ENCODE peak calls at places on chromosomes 4 and X, in seven cellular contexts. One of them, this sample, is unnamed.

GRCh38 chr4:73976716-73977115 is 5.1 kb downstream of the PF4 start:
- DNase-seq in lower leg skin: no peak
- DNase-seq in brain microvascular endothelial cell: peak
- DNase-seq in naive thymus-derived CD4-positive, alpha-beta T cell: no peak
- DNase-seq in right lobe of liver: no peak
- DNase-seq in WERI-Rb-1: no peak
- DNase-seq in head of caudate nucleus: no peak
- DNase-seq in this sample: no peak

GRCh38 chrX:76433219-76433618 is 5.7 kb downstream of the MAGEE1 start:
- DNase-seq in lower leg skin: no peak
- DNase-seq in brain microvascular endothelial cell: no peak
- DNase-seq in naive thymus-derived CD4-positive, alpha-beta T cell: no peak
- DNase-seq in right lobe of liver: no peak
- DNase-seq in WERI-Rb-1: no peak
- DNase-seq in head of caudate nucleus: no peak
- DNase-seq in this sample: no peak

GRCh38 chrX:47061238-47061919 is 16.9 kb upstream of the RGN start:
- DNase-seq in lower leg skin: no peak
- DNase-seq in brain microvascular endothelial cell: no peak
- DNase-seq in naive thymus-derived CD4-positive, alpha-beta T cell: no peak
- DNase-seq in right lobe of liver: no peak
- DNase-seq in WERI-Rb-1: no peak
- DNase-seq in head of caudate nucleus: no peak
- DNase-seq in this sample: no peak

GRCh38 chr4:176579233-176579632 is 213.5 kb downstream of the VEGFC start:
- DNase-seq in lower leg skin: no peak
- DNase-seq in brain microvascular endothelial cell: no peak
- DNase-seq in naive thymus-derived CD4-positive, alpha-beta T cell: no peak
- DNase-seq in right lobe of liver: no peak
- DNase-seq in WERI-Rb-1: no peak
- DNase-seq in head of caudate nucleus: no peak
- DNase-seq in this sample: no peak

GRCh38 chrX:65985922-65986588 is 53.8 kb downstream of the VSIG4 start:
- DNase-seq in lower leg skin: peak
- DNase-seq in brain microvascular endothelial cell: peak
- DNase-seq in naive thymus-derived CD4-positive, alpha-beta T cell: peak
- DNase-seq in right lobe of liver: peak
- DNase-seq in WERI-Rb-1: peak
- DNase-seq in head of caudate nucleus: peak
- DNase-seq in this sample: peak

GRCh38 chr4:68461790-68462189 is 14.5 kb downstream of the TMPRSS11E start:
- DNase-seq in lower leg skin: no peak
- DNase-seq in brain microvascular endothelial cell: no peak
- DNase-seq in naive thymus-derived CD4-positive, alpha-beta T cell: no peak
- DNase-seq in right lobe of liver: no peak
- DNase-seq in WERI-Rb-1: no peak
- DNase-seq in head of caudate nucleus: no peak
- DNase-seq in this sample: no peak

GRCh38 chr4:74536557-74536956 is 91.6 kb downstream of the AREG start:
- DNase-seq in lower leg skin: no peak
- DNase-seq in brain microvascular endothelial cell: no peak
- DNase-seq in naive thymus-derived CD4-positive, alpha-beta T cell: no peak
- DNase-seq in right lobe of liver: no peak
- DNase-seq in WERI-Rb-1: no peak
- DNase-seq in head of caudate nucleus: no peak
- DNase-seq in this sample: no peak

GRCh38 chr4:125541836-125542235 is 227.1 kb downstream of the FAT4 start:
- DNase-seq in lower leg skin: no peak
- DNase-seq in brain microvascular endothelial cell: no peak
- DNase-seq in naive thymus-derived CD4-positive, alpha-beta T cell: no peak
- DNase-seq in right lobe of liver: no peak
- DNase-seq in WERI-Rb-1: no peak
- DNase-seq in head of caudate nucleus: no peak
- DNase-seq in this sample: no peak

GRCh38 chrX:74422576-74423288 is 1.4 kb downstream of the SLC16A2 start:
- DNase-seq in lower leg skin: no peak
- DNase-seq in brain microvascular endothelial cell: peak
- DNase-seq in naive thymus-derived CD4-positive, alpha-beta T cell: no peak
- DNase-seq in right lobe of liver: peak
- DNase-seq in WERI-Rb-1: peak
- DNase-seq in head of caudate nucleus: peak
- DNase-seq in this sample: peak

GRCh38 chr4:94827481-94828110 is 69.8 kb downstream of the BMPR1B start:
- DNase-seq in lower leg skin: no peak
- DNase-seq in brain microvascular endothelial cell: peak
- DNase-seq in naive thymus-derived CD4-positive, alpha-beta T cell: no peak
- DNase-seq in right lobe of liver: no peak
- DNase-seq in WERI-Rb-1: no peak
- DNase-seq in head of caudate nucleus: no peak
- DNase-seq in this sample: no peak

GRCh38 chr4:37392540-37393255 is 148.2 kb downstream of the NWD2 start:
- DNase-seq in lower leg skin: peak
- DNase-seq in brain microvascular endothelial cell: no peak
- DNase-seq in naive thymus-derived CD4-positive, alpha-beta T cell: no peak
- DNase-seq in right lobe of liver: peak
- DNase-seq in WERI-Rb-1: no peak
- DNase-seq in head of caudate nucleus: peak
- DNase-seq in this sample: peak

GRCh38 chrX:110258552-110258951 is 59.3 kb downstream of the AMMECR1 start:
- DNase-seq in lower leg skin: no peak
- DNase-seq in brain microvascular endothelial cell: no peak
- DNase-seq in naive thymus-derived CD4-positive, alpha-beta T cell: no peak
- DNase-seq in right lobe of liver: no peak
- DNase-seq in WERI-Rb-1: no peak
- DNase-seq in head of caudate nucleus: no peak
- DNase-seq in this sample: no peak

GRCh38 chr4:5710065-5710961 is 688 bp upstream of the EVC start:
- DNase-seq in lower leg skin: no peak
- DNase-seq in brain microvascular endothelial cell: peak
- DNase-seq in naive thymus-derived CD4-positive, alpha-beta T cell: no peak
- DNase-seq in right lobe of liver: no peak
- DNase-seq in WERI-Rb-1: peak
- DNase-seq in head of caudate nucleus: no peak
- DNase-seq in this sample: no peak

GRCh38 chr4:24070117-24070516 is 180.3 kb upstream of the PPARGC1A start:
- DNase-seq in lower leg skin: no peak
- DNase-seq in brain microvascular endothelial cell: peak
- DNase-seq in naive thymus-derived CD4-positive, alpha-beta T cell: no peak
- DNase-seq in right lobe of liver: no peak
- DNase-seq in WERI-Rb-1: no peak
- DNase-seq in head of caudate nucleus: no peak
- DNase-seq in this sample: no peak

GRCh38 chr4:133584714-133585113 is 435.6 kb downstream of the PCDH10 start:
- DNase-seq in lower leg skin: no peak
- DNase-seq in brain microvascular endothelial cell: no peak
- DNase-seq in naive thymus-derived CD4-positive, alpha-beta T cell: no peak
- DNase-seq in right lobe of liver: no peak
- DNase-seq in WERI-Rb-1: no peak
- DNase-seq in head of caudate nucleus: no peak
- DNase-seq in this sample: no peak

GRCh38 chrX:150334100-150334499 is 29.0 kb upstream of the MAMLD1 start:
- DNase-seq in lower leg skin: no peak
- DNase-seq in brain microvascular endothelial cell: no peak
- DNase-seq in naive thymus-derived CD4-positive, alpha-beta T cell: no peak
- DNase-seq in right lobe of liver: no peak
- DNase-seq in WERI-Rb-1: no peak
- DNase-seq in head of caudate nucleus: no peak
- DNase-seq in this sample: no peak

GRCh38 chr4:187996502-187997177 is 1.1 kb downstream of the ZFP42 start:
- DNase-seq in lower leg skin: no peak
- DNase-seq in brain microvascular endothelial cell: no peak
- DNase-seq in naive thymus-derived CD4-positive, alpha-beta T cell: no peak
- DNase-seq in right lobe of liver: no peak
- DNase-seq in WERI-Rb-1: no peak
- DNase-seq in head of caudate nucleus: no peak
- DNase-seq in this sample: no peak

GRCh38 chrX:635428-636192 is 5.0 kb downstream of the SHOX start:
- DNase-seq in lower leg skin: no peak
- DNase-seq in brain microvascular endothelial cell: no peak
- DNase-seq in naive thymus-derived CD4-positive, alpha-beta T cell: no peak
- DNase-seq in right lobe of liver: no peak
- DNase-seq in WERI-Rb-1: no peak
- DNase-seq in head of caudate nucleus: no peak
- DNase-seq in this sample: no peak

GRCh38 chr4:145945431-145946155 is 7.0 kb upstream of the ZNF827 start:
- DNase-seq in lower leg skin: no peak
- DNase-seq in brain microvascular endothelial cell: no peak
- DNase-seq in naive thymus-derived CD4-positive, alpha-beta T cell: no peak
- DNase-seq in right lobe of liver: no peak
- DNase-seq in WERI-Rb-1: no peak
- DNase-seq in head of caudate nucleus: no peak
- DNase-seq in this sample: no peak

GRCh38 chr4:26033389-26033788 is 119.4 kb downstream of the SMIM20 start:
- DNase-seq in lower leg skin: no peak
- DNase-seq in brain microvascular endothelial cell: no peak
- DNase-seq in naive thymus-derived CD4-positive, alpha-beta T cell: no peak
- DNase-seq in right lobe of liver: no peak
- DNase-seq in WERI-Rb-1: no peak
- DNase-seq in head of caudate nucleus: no peak
- DNase-seq in this sample: no peak

GRCh38 chr4:123536225-123536624 is 139.6 kb downstream of the SPRY1 start:
- DNase-seq in lower leg skin: no peak
- DNase-seq in brain microvascular endothelial cell: no peak
- DNase-seq in naive thymus-derived CD4-positive, alpha-beta T cell: no peak
- DNase-seq in right lobe of liver: no peak
- DNase-seq in WERI-Rb-1: no peak
- DNase-seq in head of caudate nucleus: no peak
- DNase-seq in this sample: no peak

GRCh38 chr4:86935833-86936721 is 1.3 kb downstream of the AFF1 start:
- DNase-seq in lower leg skin: peak
- DNase-seq in brain microvascular endothelial cell: peak
- DNase-seq in naive thymus-derived CD4-positive, alpha-beta T cell: peak
- DNase-seq in right lobe of liver: peak
- DNase-seq in WERI-Rb-1: peak
- DNase-seq in head of caudate nucleus: peak
- DNase-seq in this sample: no peak

GRCh38 chr4:154944996-154945395 is 163.9 kb downstream of the RBM46 start:
- DNase-seq in lower leg skin: no peak
- DNase-seq in brain microvascular endothelial cell: no peak
- DNase-seq in naive thymus-derived CD4-positive, alpha-beta T cell: no peak
- DNase-seq in right lobe of liver: no peak
- DNase-seq in WERI-Rb-1: no peak
- DNase-seq in head of caudate nucleus: no peak
- DNase-seq in this sample: no peak

GRCh38 chrX:80306007-80306406 is 114.2 kb upstream of the TENT5D start:
- DNase-seq in lower leg skin: no peak
- DNase-seq in brain microvascular endothelial cell: no peak
- DNase-seq in naive thymus-derived CD4-positive, alpha-beta T cell: no peak
- DNase-seq in right lobe of liver: no peak
- DNase-seq in WERI-Rb-1: no peak
- DNase-seq in head of caudate nucleus: no peak
- DNase-seq in this sample: no peak

GRCh38 chrX:108494416-108495095 is 54.9 kb downstream of the COL4A5 start:
- DNase-seq in lower leg skin: no peak
- DNase-seq in brain microvascular endothelial cell: no peak
- DNase-seq in naive thymus-derived CD4-positive, alpha-beta T cell: no peak
- DNase-seq in right lobe of liver: no peak
- DNase-seq in WERI-Rb-1: no peak
- DNase-seq in head of caudate nucleus: no peak
- DNase-seq in this sample: no peak

GRCh38 chr4:26081795-26082498 is 167.9 kb downstream of the SMIM20 start:
- DNase-seq in lower leg skin: no peak
- DNase-seq in brain microvascular endothelial cell: no peak
- DNase-seq in naive thymus-derived CD4-positive, alpha-beta T cell: peak
- DNase-seq in right lobe of liver: no peak
- DNase-seq in WERI-Rb-1: no peak
- DNase-seq in head of caudate nucleus: no peak
- DNase-seq in this sample: peak

GRCh38 chr4:125283702-125284279 is 31.0 kb upstream of the FAT4 start:
- DNase-seq in lower leg skin: no peak
- DNase-seq in brain microvascular endothelial cell: no peak
- DNase-seq in naive thymus-derived CD4-positive, alpha-beta T cell: no peak
- DNase-seq in right lobe of liver: no peak
- DNase-seq in WERI-Rb-1: no peak
- DNase-seq in head of caudate nucleus: peak
- DNase-seq in this sample: peak

GRCh38 chrX:8090482-8090881 is 80.6 kb downstream of the VCX2 start:
- DNase-seq in lower leg skin: no peak
- DNase-seq in brain microvascular endothelial cell: no peak
- DNase-seq in naive thymus-derived CD4-positive, alpha-beta T cell: no peak
- DNase-seq in right lobe of liver: no peak
- DNase-seq in WERI-Rb-1: no peak
- DNase-seq in head of caudate nucleus: no peak
- DNase-seq in this sample: no peak

GRCh38 chr4:8289151-8289750 is 19.7 kb downstream of the HTRA3 start:
- DNase-seq in lower leg skin: no peak
- DNase-seq in brain microvascular endothelial cell: no peak
- DNase-seq in naive thymus-derived CD4-positive, alpha-beta T cell: no peak
- DNase-seq in right lobe of liver: peak
- DNase-seq in WERI-Rb-1: no peak
- DNase-seq in head of caudate nucleus: no peak
- DNase-seq in this sample: no peak

GRCh38 chr4:57607616-57608150 is 497.5 kb upstream of the IGFBP7 start:
- DNase-seq in lower leg skin: no peak
- DNase-seq in brain microvascular endothelial cell: no peak
- DNase-seq in naive thymus-derived CD4-positive, alpha-beta T cell: no peak
- DNase-seq in right lobe of liver: no peak
- DNase-seq in WERI-Rb-1: no peak
- DNase-seq in head of caudate nucleus: no peak
- DNase-seq in this sample: no peak

GRCh38 chr4:152614337-152614736 is 65.5 kb downstream of the TMEM154 start:
- DNase-seq in lower leg skin: no peak
- DNase-seq in brain microvascular endothelial cell: no peak
- DNase-seq in naive thymus-derived CD4-positive, alpha-beta T cell: no peak
- DNase-seq in right lobe of liver: no peak
- DNase-seq in WERI-Rb-1: no peak
- DNase-seq in head of caudate nucleus: no peak
- DNase-seq in this sample: no peak

GRCh38 chrX:78673256-78673655 is 14.1 kb upstream of the RTL3 start:
- DNase-seq in lower leg skin: no peak
- DNase-seq in brain microvascular endothelial cell: no peak
- DNase-seq in naive thymus-derived CD4-positive, alpha-beta T cell: no peak
- DNase-seq in right lobe of liver: no peak
- DNase-seq in WERI-Rb-1: no peak
- DNase-seq in head of caudate nucleus: no peak
- DNase-seq in this sample: no peak

GRCh38 chrX:133254666-133255065 is 36.5 kb upstream of the TFDP3 start:
- DNase-seq in lower leg skin: no peak
- DNase-seq in brain microvascular endothelial cell: peak
- DNase-seq in naive thymus-derived CD4-positive, alpha-beta T cell: no peak
- DNase-seq in right lobe of liver: no peak
- DNase-seq in WERI-Rb-1: no peak
- DNase-seq in head of caudate nucleus: no peak
- DNase-seq in this sample: no peak

This sample was measured in globus pallidus.